ENCODE peak calls at places on chromosomes 6 and 20, in seven cellular contexts. B, S, C, Q, I, W and Z are unnamed samples.

GRCh38 chr6:39225946-39226437 is 3.3 kb downstream of the KCNK5 start:
- DNase-seq in B (no peak), S (no peak), C (no peak), Q (no peak), I (no peak), W (no peak), Z (peak; percentile 38)

GRCh38 chr6:131400054-131400781 is 172.8 kb upstream of the ARG1 start:
- DNase-seq in B (no peak), S (no peak), C (peak; percentile 78), Q (no peak), I (no peak), W (peak; percentile 93), Z (peak; percentile 78)

GRCh38 chr6:64732888-64733287 is 974.1 kb downstream of the EYS start:
- DNase-seq in B (no peak), S (no peak), C (peak; percentile 5), Q (no peak), I (no peak), W (no peak), Z (no peak)

GRCh38 chr6:165059032-165059431 is 250.4 kb downstream of the C6orf118 start:
- DNase-seq in B (no peak), S (no peak), C (peak; percentile 47), Q (no peak), I (no peak), W (no peak), Z (peak; percentile 8)

GRCh38 chr6:44285552-44286284 is 15.5 kb downstream of the TMEM151B start:
- DNase-seq in B (no peak), S (peak; percentile 67), C (peak; percentile 24), Q (no peak), I (no peak), W (no peak), Z (no peak)

GRCh38 chr6:127811939-127812338 is 88.9 kb downstream of the THEMIS start:
- DNase-seq in B (no peak), S (no peak), C (no peak), Q (no peak), I (peak; percentile 6), W (no peak), Z (no peak)

GRCh38 chr20:51665543-51666118 is 102.6 kb downstream of the ATP9A start:
- DNase-seq in B (no peak), S (no peak), C (no peak), Q (no peak), I (no peak), W (no peak), Z (no peak)

GRCh38 chr6:37630281-37630799 is 67.3 kb downstream of the MDGA1 start:
- DNase-seq in B (no peak), S (no peak), C (peak; percentile 100), Q (peak; percentile 37), I (no peak), W (peak; percentile 99), Z (peak; percentile 99)

GRCh38 chr6:125789167-125789566 is 1.6 kb upstream of the NCOA7 start:
- DNase-seq in B (no peak), S (no peak), C (no peak), Q (no peak), I (no peak), W (no peak), Z (no peak)

GRCh38 chr20:40339661-40340449 is 349.2 kb downstream of the MAFB start:
- DNase-seq in B (no peak), S (no peak), C (no peak), Q (peak; percentile 27), I (no peak), W (no peak), Z (no peak)